ENCODE peak calls at places on chromosomes 7 and 10, in six cellular contexts. O, U, V, S, H and M are unnamed samples.

GRCh38 chr7:4270941-4271715 is 411.0 kb upstream of the FOXK1 start:
- DNase-seq in U (no peak), V (no peak), S (no peak), H (peak), O (no peak), M (no peak)

GRCh38 chr7:75039166-75039565 is 34.4 kb downstream of the RCC1L start:
- DNase-seq in V (no peak), S (no peak), U (no peak), O (peak), H (no peak), M (no peak)

GRCh38 chr10:73648975-73649829 is 6.6 kb downstream of the SYNPO2L start:
- DNase-seq in S (no peak), H (no peak), V (no peak), O (peak), U (no peak), M (no peak)

GRCh38 chr7:73435471-73436009 is 2.0 kb downstream of the FZD9 start:
- DNase-seq in V (no peak), U (no peak), O (no peak), S (no peak), H (no peak), M (no peak)

GRCh38 chr7:137592232-137592896 is 248.8 kb upstream of the PTN start:
- DNase-seq in O (peak), H (peak), U (peak), V (peak), S (peak), M (peak)

GRCh38 chr7:82534687-82535086 is 91.1 kb upstream of the CACNA2D1 start:
- DNase-seq in H (no peak), O (peak), U (no peak), V (no peak), S (peak), M (peak)

GRCh38 chr7:121544726-121545125 is 148.6 kb upstream of the FAM3C start:
- DNase-seq in V (no peak), S (peak), O (peak), H (no peak), U (no peak), M (peak)

GRCh38 chr10:29839826-29840515 is 205.2 kb upstream of the SVIL start:
- DNase-seq in V (no peak), O (no peak), U (peak), H (no peak), S (no peak), M (no peak)

GRCh38 chr7:128395748-128396147 is 14.0 kb downstream of the IMPDH1 start:
- DNase-seq in V (no peak), U (no peak), S (no peak), H (no peak), O (no peak), M (no peak)

GRCh38 chr7:28802450-28802849 is 155.7 kb downstream of the TRIL start:
- DNase-seq in U (no peak), V (peak), O (no peak), H (no peak), S (no peak), M (no peak)

GRCh38 chr7:100825215-100825671 is 2.1 kb downstream of the EPHB4 start:
- DNase-seq in H (peak), O (peak), U (no peak), S (no peak), V (peak), M (no peak)

GRCh38 chr7:117011419-117012260 is 58.3 kb downstream of the ST7 start:
- DNase-seq in O (no peak), V (no peak), U (no peak), H (no peak), S (no peak), M (no peak)

GRCh38 chr7:249979-250378 is 40.0 kb upstream of the FOXL3 start:
- DNase-seq in O (no peak), V (peak), S (no peak), U (no peak), H (no peak), M (no peak)

GRCh38 chr7:4190021-4190981 is 491.8 kb upstream of the FOXK1 start:
- DNase-seq in H (no peak), S (no peak), U (no peak), V (no peak), O (no peak), M (no peak)

GRCh38 chr7:24660541-24660940 is 87.3 kb downstream of the PALS2 start:
- DNase-seq in H (no peak), S (no peak), V (no peak), O (no peak), U (no peak), M (peak)

GRCh38 chr10:132698761-132699391 is 87.1 kb downstream of the NKX6-2 start:
- DNase-seq in U (peak), S (no peak), V (no peak), H (no peak), O (no peak), M (no peak)

GRCh38 chr10:80137031-80137712 is 4.6 kb downstream of the PLAC9 start:
- DNase-seq in H (no peak), O (no peak), V (no peak), U (no peak), S (no peak), M (no peak)

GRCh38 chr7:140719711-140720110 is 23.2 kb downstream of the NDUFB2 start:
- DNase-seq in S (no peak), H (no peak), O (peak), U (no peak), V (no peak), M (peak)

GRCh38 chr7:137606061-137606674 is 240.6 kb downstream of the DGKI start:
- DNase-seq in O (peak), H (no peak), V (no peak), U (no peak), S (peak), M (peak)

GRCh38 chr10:12540341-12540781 is 191.0 kb downstream of the CAMK1D start:
- DNase-seq in O (no peak), S (no peak), V (no peak), U (no peak), H (no peak), M (peak)

GRCh38 chr10:131199646-131200045 is 111.9 kb downstream of the TCERG1L start:
- DNase-seq in O (no peak), V (no peak), H (no peak), S (no peak), U (peak), M (no peak)

GRCh38 chr10:28120795-28121194 is 121.9 kb upstream of the ODAD2 start:
- DNase-seq in V (no peak), S (no peak), O (no peak), H (no peak), U (no peak), M (no peak)

GRCh38 chr7:155233703-155234492 is 63.8 kb upstream of the INSIG1 start:
- DNase-seq in U (no peak), V (peak), O (no peak), H (no peak), S (no peak), M (no peak)

GRCh38 chr7:79770053-79770452 is 316.6 kb upstream of the MAGI2 start:
- DNase-seq in S (no peak), H (no peak), O (no peak), U (no peak), V (no peak), M (no peak)

GRCh38 chr10:123562387-123562786 is 103.8 kb upstream of the GPR26 start:
- DNase-seq in V (no peak), U (peak), O (no peak), H (peak), S (no peak), M (no peak)

GRCh38 chr7:101817031-101817929 is at the start of gene CUX1:
- DNase-seq in O (peak), V (peak), S (no peak), U (peak), H (peak), M (no peak)

GRCh38 chr10:133258818-133259602 is 17.7 kb downstream of the ADAM8 start:
- DNase-seq in S (peak), U (no peak), O (peak), V (no peak), H (peak), M (peak)

GRCh38 chr10:99844433-99844955 is 62.1 kb downstream of the ABCC2 start:
- DNase-seq in O (no peak), U (no peak), S (no peak), H (no peak), V (no peak), M (no peak)

GRCh38 chr10:101095550-101096213 is 33.9 kb downstream of the KAZALD1 start:
- DNase-seq in S (peak), H (peak), O (peak), U (peak), V (peak), M (peak)

GRCh38 chr10:118339096-118339495 is 3.0 kb downstream of the FAM204A start:
- DNase-seq in H (no peak), S (no peak), O (no peak), U (no peak), V (no peak), M (no peak)
- H3K9ac ChIP-seq in H (no peak), S (no peak), O (no peak), U (no peak), V (no peak), M (no peak)

DNA sequence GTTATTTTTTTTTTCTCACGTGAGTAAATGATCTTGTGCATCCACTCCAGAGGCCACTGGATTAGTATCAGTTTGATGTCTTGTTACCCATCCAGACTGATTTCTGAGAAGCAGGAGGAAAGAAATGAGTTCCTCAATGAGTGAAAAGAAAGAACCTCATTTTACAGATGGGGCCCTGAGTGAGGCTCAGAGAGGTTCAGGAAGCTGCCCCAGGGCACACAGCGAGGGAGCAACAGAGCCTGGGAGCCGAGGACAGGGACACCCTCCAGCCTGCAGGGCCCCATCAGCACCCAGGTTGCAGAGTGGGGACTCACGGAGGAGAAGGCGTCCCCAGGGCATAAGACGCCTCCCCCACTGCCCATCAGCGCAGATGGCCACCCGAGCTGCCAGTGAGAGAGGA is 30.9 kb upstream of the TNRC18 start:
- DNase-seq in U (no peak), V (peak), H (no peak), S (no peak), O (no peak), M (no peak)
- TF ChIP-seq CTCF in U (no peak), V (no peak), H (no peak), S (no peak), O (no peak), M (no peak)

GRCh38 chr10:14564268-14564744 is 210.4 kb downstream of the FAM107B start:
- DNase-seq in H (no peak), V (no peak), S (no peak), O (no peak), U (no peak), M (no peak)
- H3K9ac ChIP-seq in H (no peak), V (no peak), S (no peak), O (no peak), U (no peak), M (no peak)

GRCh38 chr10:110368002-110368401 is 63.3 kb upstream of the SMNDC1 start:
- DNase-seq in O (no peak), H (no peak), S (no peak), U (no peak), V (no peak), M (no peak)
- TF ChIP-seq CTCF in O (no peak), H (no peak), S (no peak), U (no peak), V (no peak), M (no peak)